ENCODE peak calls at places on chromosomes 6 and 20, in seven cellular contexts. B is lower lobe of right lung, R is T-helper 1 cell, M is aorta, H is uterus, A is NCI-H1092 treated with DMSO at 0.1 percent for 48 hours, P is mammary epithelial cell. Z is an unnamed sample.

GRCh38 chr6:150417899-150418824 is 49.4 kb downstream of the IYD start:
- DNase-seq in B (no peak), R (peak; percentile 77), M (no peak), H (no peak), A (peak; percentile 54), P (peak; percentile 79), Z (no peak)

GRCh38 chr6:4545929-4546328 is 230.3 kb upstream of the CDYL start:
- DNase-seq in B (no peak), R (no peak), M (no peak), H (no peak), A (no peak), P (no peak), Z (no peak)

GRCh38 chr6:37407948-37408347 is 25.1 kb upstream of the CMTR1 start:
- DNase-seq in B (no peak), R (no peak), M (no peak), H (no peak), A (no peak), P (peak; percentile 25), Z (no peak)

GRCh38 chr6:168355716-168356522 is 36.3 kb upstream of the DACT2 start:
- DNase-seq in B (no peak), R (peak; percentile 9), M (no peak), H (peak; percentile 71), A (peak; percentile 66), P (no peak), Z (no peak)

GRCh38 chr6:143061597-143062385 is 1.1 kb downstream of the AIG1 start:
- DNase-seq in B (no peak), R (no peak), M (no peak), H (no peak), A (no peak), P (no peak), Z (no peak)

GRCh38 chr6:160042014-160042773 is 73.3 kb downstream of the IGF2R start:
- DNase-seq in B (no peak), R (no peak), M (no peak), H (no peak), A (no peak), P (peak; percentile 91), Z (no peak)

GRCh38 chr20:63101781-63102719 is 95.3 kb upstream of the BHLHE23 start:
- DNase-seq in B (peak; percentile 51), R (peak; percentile 75), M (peak; percentile 55), H (peak; percentile 28), A (peak; percentile 7), P (peak; percentile 32), Z (peak; percentile 34)

GRCh38 chr6:22362361-22362760 is 65.5 kb upstream of the PRL start:
- DNase-seq in B (no peak), R (no peak), M (no peak), H (no peak), A (no peak), P (no peak), Z (no peak)

GRCh38 chr20:34538671-34539123 is 19.8 kb upstream of the MAP1LC3A start:
- DNase-seq in B (peak; percentile 69), R (peak; percentile 46), M (no peak), H (peak; percentile 31), A (peak; percentile 6), P (peak; percentile 32), Z (no peak)

GRCh38 chr6:47571488-47571887 is 93.9 kb downstream of the CD2AP start:
- DNase-seq in B (no peak), R (no peak), M (no peak), H (no peak), A (no peak), P (no peak), Z (no peak)

GRCh38 chr20:11064946-11065345 is 391.1 kb upstream of the JAG1 start:
- DNase-seq in B (no peak), R (no peak), M (no peak), H (no peak), A (no peak), P (no peak), Z (no peak)

GRCh38 chr20:32442630-32443029 is 84.5 kb downstream of the ASXL1 start:
- DNase-seq in B (no peak), R (no peak), M (no peak), H (no peak), A (no peak), P (no peak), Z (no peak)

GRCh38 chr6:51559059-51559458 is 528.4 kb downstream of the PKHD1 start:
- DNase-seq in B (no peak), R (no peak), M (no peak), H (no peak), A (no peak), P (peak; percentile 38), Z (no peak)

GRCh38 chr6:144298167-144298671 is 13.1 kb downstream of the UTRN start:
- DNase-seq in B (no peak), R (no peak), M (no peak), H (no peak), A (no peak), P (no peak), Z (no peak)

GRCh38 chr6:53922571-53922981 is 127.8 kb downstream of the LRRC1 start:
- DNase-seq in B (no peak), R (no peak), M (no peak), H (no peak), A (no peak), P (no peak), Z (peak; percentile 64)

GRCh38 chr20:38726849-38727601 is 2.7 kb downstream of the SLC32A1 start:
- DNase-seq in B (no peak), R (peak; percentile 59), M (no peak), H (no peak), A (no peak), P (no peak), Z (no peak)

GRCh38 chr6:157124855-157125254 is 198.5 kb downstream of the TMEM242 start:
- DNase-seq in B (no peak), R (no peak), M (no peak), H (no peak), A (no peak), P (no peak), Z (no peak)

GRCh38 chr20:63775096-63775978 is 35.8 kb downstream of the SLC2A4RG start:
- DNase-seq in B (no peak), R (no peak), M (no peak), H (peak; percentile 60), A (no peak), P (no peak), Z (peak; percentile 81)

GRCh38 chr6:132893772-132894490 is 79.6 kb downstream of the RPS12 start:
- DNase-seq in B (no peak), R (no peak), M (no peak), H (no peak), A (no peak), P (no peak), Z (no peak)

GRCh38 chr20:3072530-3073250 is 1.3 kb downstream of the OXT start:
- DNase-seq in B (no peak), R (no peak), M (no peak), H (no peak), A (no peak), P (no peak), Z (no peak)

GRCh38 chr6:28985396-28986164 is 19.5 kb downstream of the ZNF311 start:
- DNase-seq in B (peak; percentile 85), R (peak; percentile 24), M (peak; percentile 88), H (peak; percentile 80), A (peak; percentile 78), P (peak; percentile 97), Z (peak; percentile 80)

GRCh38 chr20:42277203-42277602 is 659.0 kb upstream of the CHD6 start:
- DNase-seq in B (no peak), R (no peak), M (no peak), H (no peak), A (peak; percentile 80), P (no peak), Z (no peak)

GRCh38 chr20:44850272-44850671 is 35.2 kb upstream of the YWHAB start:
- DNase-seq in B (no peak), R (no peak), M (no peak), H (no peak), A (no peak), P (no peak), Z (no peak)

GRCh38 chr20:43355610-43356009 is 102.1 kb upstream of the SRSF6 start:
- DNase-seq in B (no peak), R (no peak), M (no peak), H (no peak), A (no peak), P (no peak), Z (no peak)

GRCh38 chr6:89818977-89819335 is 638 bp downstream of the MDN1 start:
- DNase-seq in B (no peak), R (peak; percentile 24), M (no peak), H (no peak), A (peak; percentile 37), P (peak; percentile 60), Z (no peak)

GRCh38 chr20:55514498-55514897 is 490.8 kb downstream of the CBLN4 start:
- DNase-seq in B (no peak), R (no peak), M (no peak), H (no peak), A (no peak), P (peak; percentile 95), Z (no peak)

GRCh38 chr6:83057705-83058321 is 7.8 kb downstream of the UBE3D start:
- DNase-seq in B (no peak), R (peak; percentile 10), M (no peak), H (no peak), A (peak; percentile 40), P (peak; percentile 37), Z (no peak)

GRCh38 chr20:49647509-49647908 is 66.2 kb downstream of the B4GALT5 start:
- DNase-seq in B (no peak), R (no peak), M (no peak), H (no peak), A (no peak), P (no peak), Z (no peak)

GRCh38 chr6:133568970-133569889 is 319.7 kb upstream of the TCF21 start:
- DNase-seq in B (no peak), R (peak; percentile 4), M (no peak), H (peak; percentile 35), A (peak; percentile 76), P (peak; percentile 92), Z (no peak)

GRCh38 chr20:32972181-32973076 is 31.8 kb downstream of the SUN5 start:
- DNase-seq in B (no peak), R (peak; percentile 93), M (no peak), H (no peak), A (no peak), P (no peak), Z (no peak)

GRCh38 chr6:17485181-17485580 is 91.8 kb downstream of the CAP2 start:
- DNase-seq in B (no peak), R (no peak), M (no peak), H (no peak), A (peak; percentile 43), P (no peak), Z (no peak)

GRCh38 chr6:36853325-36853724 is 14.1 kb upstream of the CPNE5 start:
- DNase-seq in B (no peak), R (no peak), M (peak; percentile 80), H (peak; percentile 61), A (no peak), P (peak; percentile 82), Z (no peak)

GRCh38 chr6:18260448-18261106 is 3.8 kb downstream of the DEK start:
- DNase-seq in B (peak; percentile 49), R (peak; percentile 23), M (no peak), H (no peak), A (no peak), P (peak; percentile 83), Z (peak; percentile 36)

GRCh38 chr6:109482913-109483743 is at the start of gene ZBTB24:
- DNase-seq in B (peak; percentile 95), R (peak; percentile 94), M (peak; percentile 95), H (peak; percentile 90), A (peak; percentile 78), P (peak; percentile 87), Z (peak; percentile 99)

GRCh38 chr20:39974966-39975501 is 714.0 kb downstream of the MAFB start:
- DNase-seq in B (no peak), R (no peak), M (no peak), H (no peak), A (no peak), P (no peak), Z (no peak)

GRCh38 chr6:10258341-10258740 is 156.5 kb downstream of the TFAP2A start:
- DNase-seq in B (no peak), R (no peak), M (no peak), H (no peak), A (no peak), P (no peak), Z (no peak)

GRCh38 chr6:166442131-166442530 is 59.4 kb upstream of the MPC1 start:
- DNase-seq in B (no peak), R (no peak), M (no peak), H (no peak), A (no peak), P (no peak), Z (no peak)

GRCh38 chr6:47655719-47656595 is 42.4 kb upstream of the ADGRF4 start:
- DNase-seq in B (no peak), R (peak; percentile 35), M (no peak), H (no peak), A (no peak), P (peak; percentile 87), Z (peak; percentile 66)

Z was measured in left lung.